ENCODE peak calls at places on chromosome 7, in eight cellular contexts. S is AG09319, N is Caco-2, F is MM.1S, G is dorsolateral prefrontal cortex, Z is brain microvascular endothelial cell, Y is GM12865, L is lower lobe of right lung. C is an unnamed sample.

GRCh38 chr7:27606270-27607209 is 56.1 kb downstream of the HIBADH start:
- DNase-seq in S (no peak), N (peak), F (no peak), G (no peak), Z (peak), Y (no peak), L (no peak), C (no peak)

GRCh38 chr7:90917536-90917935 is 321.4 kb downstream of the CDK14 start:
- DNase-seq in S (no peak), N (no peak), F (no peak), G (no peak), Z (no peak), Y (no peak), L (no peak), C (no peak)

GRCh38 chr7:584122-584465 is 64.4 kb upstream of the PDGFA start:
- DNase-seq in S (no peak), N (no peak), F (no peak), G (peak), Z (no peak), Y (no peak), L (peak), C (no peak)

GRCh38 chr7:144519900-144520299 is 116.4 kb upstream of the NOBOX start:
- DNase-seq in S (no peak), N (no peak), F (no peak), G (peak), Z (no peak), Y (no peak), L (no peak), C (no peak)

GRCh38 chr7:41010967-41011366 is 691.9 kb downstream of the INHBA start:
- DNase-seq in S (peak), N (no peak), F (no peak), G (no peak), Z (peak), Y (no peak), L (no peak), C (no peak)

GRCh38 chr7:96314402-96315108 is 7.3 kb downstream of the SLC25A13 start:
- DNase-seq in S (no peak), N (peak), F (no peak), G (no peak), Z (no peak), Y (no peak), L (no peak), C (no peak)

GRCh38 chr7:2632717-2633537 is 1.1 kb downstream of the TTYH3 start:
- DNase-seq in S (no peak), N (no peak), F (no peak), G (peak), Z (peak), Y (peak), L (peak), C (peak)

GRCh38 chr7:108570146-108570755 is 577 bp downstream of the DNAJB9 start:
- DNase-seq in S (no peak), N (peak), F (peak), G (peak), Z (peak), Y (peak), L (peak), C (peak)

GRCh38 chr7:1558181-1558811 is 2.3 kb upstream of the TMEM184A start:
- DNase-seq in S (no peak), N (no peak), F (no peak), G (no peak), Z (no peak), Y (no peak), L (peak), C (no peak)

GRCh38 chr7:120988591-120989299 is at the start of gene CPED1:
- DNase-seq in S (peak), N (peak), F (peak), G (peak), Z (peak), Y (peak), L (peak), C (peak)

GRCh38 chr7:54961391-54961790 is 57.4 kb upstream of the EGFR start:
- DNase-seq in S (no peak), N (no peak), F (no peak), G (no peak), Z (no peak), Y (no peak), L (no peak), C (no peak)

GRCh38 chr7:12518920-12519681 is 51.4 kb upstream of the SCIN start:
- DNase-seq in S (no peak), N (peak), F (peak), G (no peak), Z (no peak), Y (peak), L (no peak), C (peak)

GRCh38 chr7:76166404-76167255 is 35.1 kb upstream of the SRRM3 start:
- DNase-seq in S (peak), N (peak), F (peak), G (peak), Z (peak), Y (peak), L (peak), C (peak)
- TF ChIP-seq CTCF in S (peak), N (peak), F (no peak), G (peak), Z (peak), Y (no peak), L (peak), C (no peak)

GRCh38 chr7:30027915-30028748 is at the start of gene PLEKHA8:
- DNase-seq in S (peak), N (peak), F (peak), G (peak), Z (peak), Y (peak), L (peak), C (peak)
- TF ChIP-seq CTCF in S (no peak), N (no peak), F (no peak), G (no peak), Z (no peak), Y (no peak), L (no peak), C (no peak)

GRCh38 chr7:132469264-132469663 is 107.0 kb downstream of the PLXNA4 start:
- DNase-seq in S (no peak), N (no peak), F (no peak), G (no peak), Z (no peak), Y (no peak), L (no peak), C (no peak)

GRCh38 chr7:132475669-132476116 is 100.6 kb downstream of the PLXNA4 start:
- DNase-seq in S (no peak), N (no peak), F (no peak), G (no peak), Z (no peak), Y (no peak), L (no peak), C (no peak)

GRCh38 chr7:132475037-132475668 is 101.1 kb downstream of the PLXNA4 start:
- DNase-seq in S (no peak), N (no peak), F (no peak), G (no peak), Z (no peak), Y (no peak), L (no peak), C (no peak)

GRCh38 chr7:132469681-132470080 is 106.6 kb downstream of the PLXNA4 start:
- DNase-seq in S (no peak), N (no peak), F (no peak), G (no peak), Z (no peak), Y (no peak), L (no peak), C (no peak)

GRCh38 chr7:132472463-132473120 is 103.7 kb downstream of the PLXNA4 start:
- DNase-seq in S (no peak), N (no peak), F (no peak), G (peak), Z (no peak), Y (no peak), L (no peak), C (no peak)
- TF ChIP-seq CTCF in S (no peak), N (no peak), F (no peak), G (no peak), Z (no peak), Y (no peak), L (no peak), C (no peak)

DNA sequence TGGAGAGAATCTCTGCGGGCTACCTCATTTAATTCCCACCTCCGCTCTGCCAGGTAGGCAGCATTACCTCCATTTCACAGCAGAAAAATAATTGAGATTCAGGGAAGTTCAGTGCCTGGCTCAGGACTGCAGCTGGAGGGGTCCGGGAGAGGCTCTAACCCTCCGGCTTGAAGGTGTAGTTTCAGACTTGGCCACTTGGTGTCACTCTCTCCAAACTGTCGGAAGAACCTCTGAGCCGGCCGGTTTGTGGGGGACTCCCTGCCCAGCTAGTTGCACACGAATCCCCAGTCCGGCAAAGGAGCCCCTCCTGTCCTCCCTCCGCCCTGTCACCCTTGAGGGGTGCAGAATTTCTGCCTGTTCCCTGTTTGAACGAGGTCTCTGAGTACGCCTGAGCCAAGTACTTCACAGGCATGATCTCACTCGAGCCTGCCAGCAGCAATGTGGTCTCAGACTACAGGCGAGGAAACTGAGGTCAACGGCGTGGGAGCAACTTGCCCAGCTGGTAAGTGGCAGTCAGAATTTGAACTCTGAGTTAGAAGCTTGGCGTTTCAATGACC is 144.7 kb upstream of the ZNF716 start:
- DNase-seq in S (no peak), N (no peak), F (no peak), G (no peak), Z (no peak), Y (no peak), L (no peak), C (no peak)
- TF ChIP-seq CTCF in S (no peak), N (peak), F (peak), G (peak), Z (peak), Y (peak), L (peak), C (no peak)

DNA sequence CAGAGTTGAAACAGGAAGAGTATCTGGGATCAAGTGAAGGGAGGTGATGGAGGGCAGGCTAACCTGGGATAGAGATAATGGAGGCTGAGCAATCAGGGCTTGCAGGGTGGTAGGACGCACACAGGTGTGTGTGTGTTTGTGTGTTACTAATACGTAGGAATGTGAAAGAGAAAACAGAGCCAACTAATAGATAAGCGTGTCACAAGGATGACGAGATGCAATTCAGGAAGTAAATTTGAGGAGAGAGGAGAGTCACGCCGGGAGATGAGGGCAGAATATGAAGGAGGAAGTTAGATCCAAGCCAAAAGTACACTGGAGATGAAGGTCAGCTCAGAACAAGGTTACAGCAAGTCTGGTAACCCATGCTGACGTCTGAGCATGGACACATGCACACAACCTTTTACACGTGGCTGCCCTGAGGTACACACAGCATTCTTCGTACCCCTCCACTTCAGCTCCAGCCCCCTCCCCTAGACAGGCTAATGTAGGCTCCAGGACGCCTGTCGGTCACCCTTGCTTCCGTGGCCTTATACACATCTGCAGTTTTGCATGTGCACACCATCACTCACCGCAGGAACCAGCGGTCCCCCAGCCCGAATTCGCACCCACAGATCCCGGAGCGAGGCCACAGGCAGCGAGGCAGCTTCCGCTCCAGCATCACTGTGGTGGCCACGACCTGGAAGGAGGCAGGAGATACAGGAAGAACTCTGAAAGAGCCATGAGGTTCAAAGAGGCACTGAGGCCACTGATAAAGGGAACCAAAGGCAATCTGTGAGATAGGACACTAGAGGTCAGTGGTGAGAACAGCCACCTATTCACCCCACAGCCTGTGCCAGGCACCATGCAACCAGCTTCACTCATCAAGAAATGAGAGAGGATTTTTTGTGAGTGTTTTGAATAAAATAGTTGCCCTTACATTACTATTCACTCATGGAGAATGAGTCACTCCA is 23.7 kb upstream of the TRPV6 start:
- DNase-seq in S (no peak), N (no peak), F (peak), G (no peak), Z (no peak), Y (peak), L (no peak), C (peak)
- TF ChIP-seq CTCF in S (no peak), N (peak), F (peak), G (peak), Z (no peak), Y (peak), L (peak), C (peak)

GRCh38 chr7:87886875-87887274 is 10.6 kb downstream of the DBF4 start:
- DNase-seq in S (peak), N (no peak), F (peak), G (no peak), Z (no peak), Y (peak), L (no peak), C (no peak)

GRCh38 chr7:87882538-87882937 is 6.2 kb downstream of the DBF4 start:
- DNase-seq in S (no peak), N (no peak), F (no peak), G (no peak), Z (no peak), Y (no peak), L (no peak), C (no peak)

GRCh38 chr7:87885018-87885417 is 8.7 kb downstream of the DBF4 start:
- DNase-seq in S (no peak), N (no peak), F (no peak), G (no peak), Z (no peak), Y (no peak), L (no peak), C (no peak)
- TF ChIP-seq CTCF in S (no peak), N (no peak), F (no peak), G (no peak), Z (no peak), Y (no peak), L (no peak), C (no peak)

GRCh38 chr7:107212719-107213118 is 43.9 kb downstream of the HBP1 start:
- DNase-seq in S (no peak), N (no peak), F (no peak), G (no peak), Z (no peak), Y (no peak), L (no peak), C (peak)

GRCh38 chr7:107213945-107214344 is 45.1 kb downstream of the HBP1 start:
- DNase-seq in S (no peak), N (no peak), F (no peak), G (no peak), Z (no peak), Y (no peak), L (no peak), C (no peak)

GRCh38 chr7:107209565-107209964 is 40.8 kb downstream of the HBP1 start:
- DNase-seq in S (no peak), N (no peak), F (no peak), G (no peak), Z (no peak), Y (no peak), L (no peak), C (no peak)

GRCh38 chr7:107210400-107210799 is 41.6 kb downstream of the HBP1 start:
- DNase-seq in S (no peak), N (no peak), F (no peak), G (no peak), Z (no peak), Y (no peak), L (no peak), C (no peak)

GRCh38 chr7:107213193-107213788 is 44.5 kb downstream of the HBP1 start:
- DNase-seq in S (no peak), N (no peak), F (no peak), G (no peak), Z (no peak), Y (no peak), L (no peak), C (no peak)
- TF ChIP-seq CTCF in S (no peak), N (no peak), F (peak), G (no peak), Z (no peak), Y (no peak), L (no peak), C (no peak)

GRCh38 chr7:133797355-133797754 is 329.8 kb upstream of the LRGUK start:
- DNase-seq in S (no peak), N (no peak), F (no peak), G (no peak), Z (no peak), Y (no peak), L (no peak), C (no peak)

GRCh38 chr7:133797818-133798485 is 329.2 kb upstream of the LRGUK start:
- DNase-seq in S (no peak), N (no peak), F (no peak), G (no peak), Z (peak), Y (no peak), L (no peak), C (no peak)

GRCh38 chr7:133796778-133797177 is 330.4 kb upstream of the LRGUK start:
- DNase-seq in S (no peak), N (no peak), F (no peak), G (no peak), Z (no peak), Y (no peak), L (no peak), C (no peak)

GRCh38 chr7:133795061-133795460 is 332.1 kb upstream of the LRGUK start:
- DNase-seq in S (no peak), N (no peak), F (no peak), G (no peak), Z (no peak), Y (no peak), L (no peak), C (no peak)

DNA sequence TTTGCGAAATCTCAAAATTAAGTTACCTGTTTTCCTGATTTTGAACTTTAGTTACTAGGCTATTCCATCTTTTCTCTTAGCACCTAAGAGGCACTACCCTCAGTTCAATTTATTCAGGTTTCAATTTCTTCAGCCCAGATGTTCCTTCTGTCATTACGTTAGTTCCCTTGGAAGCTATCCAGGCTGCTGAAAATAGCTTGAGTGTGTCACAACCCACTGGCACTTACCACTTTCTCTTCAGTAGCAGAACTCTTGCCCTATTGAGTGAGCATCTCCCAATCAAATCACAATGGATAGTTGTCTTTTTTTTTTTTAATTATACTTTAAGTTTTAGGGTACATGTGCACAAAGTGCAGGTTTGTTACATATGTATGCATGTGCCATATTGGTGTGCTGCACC is 332.6 kb upstream of the LRGUK start:
- DNase-seq in S (no peak), N (no peak), F (no peak), G (no peak), Z (no peak), Y (no peak), L (no peak), C (no peak)
- TF ChIP-seq CTCF in S (no peak), N (no peak), F (no peak), G (no peak), Z (no peak), Y (no peak), L (no peak), C (no peak)

GRCh38 chr7:149489391-149490024 is 8.1 kb downstream of the ZNF746 start:
- DNase-seq in S (no peak), N (peak), F (no peak), G (no peak), Z (no peak), Y (no peak), L (no peak), C (no peak)
- TF ChIP-seq CTCF in S (no peak), N (no peak), F (peak), G (no peak), Z (peak), Y (no peak), L (no peak), C (peak)

GRCh38 chr7:93409324-93409723 is 165.2 kb downstream of the CALCR start:
- DNase-seq in S (no peak), N (no peak), F (no peak), G (no peak), Z (no peak), Y (no peak), L (no peak), C (no peak)

GRCh38 chr7:93402944-93403343 is 170.8 kb downstream of the VPS50 start:
- DNase-seq in S (no peak), N (no peak), F (no peak), G (no peak), Z (no peak), Y (no peak), L (no peak), C (no peak)

DNA sequence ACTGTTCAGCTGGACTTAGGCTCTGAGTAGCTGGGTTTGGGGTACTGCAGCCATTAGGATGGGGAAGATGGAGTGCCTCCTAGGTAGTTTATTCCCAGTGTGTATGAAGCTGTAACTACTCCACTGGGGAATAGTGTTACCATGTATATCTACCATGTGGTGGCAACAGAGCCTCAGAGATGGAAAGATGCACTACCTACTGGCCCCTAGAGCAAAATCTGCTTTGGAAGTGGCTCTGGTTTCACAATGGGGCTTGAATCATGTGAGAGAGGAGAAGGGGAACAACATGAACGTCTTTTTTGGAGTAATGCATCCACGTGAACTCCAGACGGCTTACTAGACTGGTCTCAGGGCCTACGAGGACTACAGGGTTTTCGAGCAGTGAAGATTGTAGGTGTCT is 167.3 kb downstream of the CALCR start:
- DNase-seq in S (no peak), N (no peak), F (no peak), G (no peak), Z (no peak), Y (no peak), L (no peak), C (no peak)
- TF ChIP-seq CTCF in S (no peak), N (no peak), F (no peak), G (no peak), Z (no peak), Y (no peak), L (no peak), C (no peak)